ENCODE peak calls at places on chromosome 4, in five cellular contexts. One of them, this sample, is unnamed.
A peak's percentile ranks its signal among the peaks of the same experiment; 100 is the strongest.

GRCh38 chr4:121155893-121156292 is 8.2 kb downstream of the TNIP3 start:
- DNase-seq in cardiac fibroblast: peak; percentile 95
- DNase-seq in hippocampal formation: no peak
- DNase-seq in suprapubic skin: no peak
- DNase-seq in HEK293T: no peak
- DNase-seq in this sample: no peak

GRCh38 chr4:84597450-84597849 is 14.5 kb downstream of the CDS1 start:
- DNase-seq in cardiac fibroblast: no peak
- DNase-seq in hippocampal formation: no peak
- DNase-seq in suprapubic skin: no peak
- DNase-seq in HEK293T: no peak
- DNase-seq in this sample: no peak

GRCh38 chr4:15653864-15654391 is 1.2 kb downstream of the FBXL5 start:
- DNase-seq in cardiac fibroblast: peak; percentile 77
- DNase-seq in hippocampal formation: peak; percentile 69
- DNase-seq in suprapubic skin: no peak
- DNase-seq in HEK293T: no peak
- DNase-seq in this sample: no peak

GRCh38 chr4:159227378-159227777 is 124.5 kb downstream of the RAPGEF2 start:
- DNase-seq in cardiac fibroblast: peak; percentile 27
- DNase-seq in hippocampal formation: no peak
- DNase-seq in suprapubic skin: no peak
- DNase-seq in HEK293T: no peak
- DNase-seq in this sample: no peak

GRCh38 chr4:183360161-183360919 is 38.1 kb upstream of the CLDN24 start:
- DNase-seq in cardiac fibroblast: peak; percentile 31
- DNase-seq in hippocampal formation: no peak
- DNase-seq in suprapubic skin: no peak
- DNase-seq in HEK293T: no peak
- DNase-seq in this sample: no peak

GRCh38 chr4:155402941-155403340 is 26.2 kb upstream of the MAP9 start:
- DNase-seq in cardiac fibroblast: no peak
- DNase-seq in hippocampal formation: no peak
- DNase-seq in suprapubic skin: no peak
- DNase-seq in HEK293T: no peak
- DNase-seq in this sample: no peak

GRCh38 chr4:68803013-68803412 is 12.8 kb upstream of the UGT2B10 start:
- DNase-seq in cardiac fibroblast: no peak
- DNase-seq in hippocampal formation: no peak
- DNase-seq in suprapubic skin: no peak
- DNase-seq in HEK293T: no peak
- DNase-seq in this sample: no peak

GRCh38 chr4:79855081-79855480 is 217.9 kb downstream of the ANTXR2 start:
- DNase-seq in cardiac fibroblast: no peak
- DNase-seq in hippocampal formation: no peak
- DNase-seq in suprapubic skin: no peak
- DNase-seq in HEK293T: no peak
- DNase-seq in this sample: no peak

GRCh38 chr4:177375971-177376370 is 66.3 kb downstream of the AGA start:
- DNase-seq in cardiac fibroblast: no peak
- DNase-seq in hippocampal formation: no peak
- DNase-seq in suprapubic skin: no peak
- DNase-seq in HEK293T: no peak
- DNase-seq in this sample: no peak

GRCh38 chr4:124199755-124200154 is 512.8 kb downstream of the ANKRD50 start:
- DNase-seq in cardiac fibroblast: peak; percentile 71
- DNase-seq in hippocampal formation: no peak
- DNase-seq in suprapubic skin: no peak
- DNase-seq in HEK293T: no peak
- DNase-seq in this sample: no peak

GRCh38 chr4:80492761-80493160 is 157.2 kb downstream of the CFAP299 start:
- DNase-seq in cardiac fibroblast: no peak
- DNase-seq in hippocampal formation: no peak
- DNase-seq in suprapubic skin: no peak
- DNase-seq in HEK293T: no peak
- DNase-seq in this sample: no peak

GRCh38 chr4:139011220-139011950 is 4.2 kb upstream of the NOCT start:
- DNase-seq in cardiac fibroblast: no peak
- DNase-seq in hippocampal formation: no peak
- DNase-seq in suprapubic skin: no peak
- DNase-seq in HEK293T: no peak
- DNase-seq in this sample: no peak

GRCh38 chr4:186604124-186604627 is 48.8 kb upstream of the MTNR1A start:
- DNase-seq in cardiac fibroblast: no peak
- DNase-seq in hippocampal formation: no peak
- DNase-seq in suprapubic skin: no peak
- DNase-seq in HEK293T: no peak
- DNase-seq in this sample: no peak

GRCh38 chr4:29081230-29081955 is 1638.8 kb upstream of the PCDH7 start:
- DNase-seq in cardiac fibroblast: peak; percentile 32
- DNase-seq in hippocampal formation: peak; percentile 8
- DNase-seq in suprapubic skin: no peak
- DNase-seq in HEK293T: no peak
- DNase-seq in this sample: no peak

GRCh38 chr4:1305781-1306455 is 16.2 kb downstream of the MAEA start:
- DNase-seq in cardiac fibroblast: no peak
- DNase-seq in hippocampal formation: no peak
- DNase-seq in suprapubic skin: no peak
- DNase-seq in HEK293T: no peak
- DNase-seq in this sample: no peak

GRCh38 chr4:1870578-1871443 is at the start of gene NSD2:
- DNase-seq in cardiac fibroblast: peak; percentile 82
- DNase-seq in hippocampal formation: peak; percentile 85
- DNase-seq in suprapubic skin: peak; percentile 89
- DNase-seq in HEK293T: peak; percentile 94
- DNase-seq in this sample: peak; percentile 73

GRCh38 chr4:110636677-110637407 is 14.0 kb upstream of the PITX2 start:
- DNase-seq in cardiac fibroblast: peak; percentile 30
- DNase-seq in hippocampal formation: no peak
- DNase-seq in suprapubic skin: no peak
- DNase-seq in HEK293T: peak; percentile 77
- DNase-seq in this sample: no peak

GRCh38 chr4:153393397-153393796 is 48.9 kb downstream of the MND1 start:
- DNase-seq in cardiac fibroblast: peak; percentile 45
- DNase-seq in hippocampal formation: no peak
- DNase-seq in suprapubic skin: no peak
- DNase-seq in HEK293T: no peak
- DNase-seq in this sample: no peak

GRCh38 chr4:150976478-150977118 is 38.5 kb downstream of the LRBA start:
- DNase-seq in cardiac fibroblast: no peak
- DNase-seq in hippocampal formation: no peak
- DNase-seq in suprapubic skin: no peak
- DNase-seq in HEK293T: peak; percentile 49
- DNase-seq in this sample: no peak

GRCh38 chr4:33052241-33052640 is 2332.1 kb downstream of the PCDH7 start:
- DNase-seq in cardiac fibroblast: no peak
- DNase-seq in hippocampal formation: no peak
- DNase-seq in suprapubic skin: no peak
- DNase-seq in HEK293T: no peak
- DNase-seq in this sample: no peak

GRCh38 chr4:8344387-8344786 is 74.8 kb downstream of the HTRA3 start:
- DNase-seq in cardiac fibroblast: no peak
- DNase-seq in hippocampal formation: no peak
- DNase-seq in suprapubic skin: peak; percentile 53
- DNase-seq in HEK293T: no peak
- DNase-seq in this sample: no peak